ENCODE peak calls at places on chromosomes 7 and 10, in seven cellular contexts. One of them, this sample, is unnamed. For H3K9me3 and H3K4me1, the result is how much of the 10 kb centered on the place peaks cover.

GRCh38 chr10:46267132-46267985 is 19.4 kb upstream of the ANTXRL start:
- DNase-seq in kidney: no peak
- DNase-seq in IMR-90: no peak
- DNase-seq in heart left ventricle: no peak
- DNase-seq in CD8-positive, alpha-beta T cell: no peak
- DNase-seq in neural progenitor cell: no peak
- DNase-seq in left lung: no peak
- DNase-seq in this sample: no peak

GRCh38 chr7:135362871-135363270 is 129.2 kb downstream of the STRA8 start:
- DNase-seq in heart left ventricle: no peak
- DNase-seq in IMR-90: no peak
- DNase-seq in CD8-positive, alpha-beta T cell: no peak
- DNase-seq in kidney: no peak
- DNase-seq in neural progenitor cell: peak
- DNase-seq in left lung: no peak
- DNase-seq in this sample: no peak

GRCh38 chr7:31699050-31699449 is 12.0 kb downstream of the PPP1R17 start:
- DNase-seq in left lung: no peak
- DNase-seq in neural progenitor cell: no peak
- DNase-seq in CD8-positive, alpha-beta T cell: no peak
- DNase-seq in heart left ventricle: no peak
- DNase-seq in IMR-90: no peak
- DNase-seq in kidney: no peak
- DNase-seq in this sample: no peak

GRCh38 chr10:10629512-10629911 is 388.2 kb upstream of the CELF2 start:
- DNase-seq in kidney: no peak
- DNase-seq in heart left ventricle: no peak
- DNase-seq in left lung: no peak
- DNase-seq in neural progenitor cell: no peak
- DNase-seq in IMR-90: peak
- DNase-seq in CD8-positive, alpha-beta T cell: no peak
- DNase-seq in this sample: no peak

GRCh38 chr10:49572594-49573114 is 33.7 kb upstream of the ERCC6 start:
- DNase-seq in left lung: no peak
- DNase-seq in neural progenitor cell: no peak
- DNase-seq in IMR-90: no peak
- DNase-seq in CD8-positive, alpha-beta T cell: no peak
- DNase-seq in kidney: no peak
- DNase-seq in heart left ventricle: no peak
- DNase-seq in this sample: no peak

GRCh38 chr7:48109848-48110663 is 21.0 kb downstream of the UPP1 start:
- DNase-seq in left lung: peak
- DNase-seq in IMR-90: peak
- DNase-seq in heart left ventricle: peak
- DNase-seq in kidney: peak
- DNase-seq in neural progenitor cell: peak
- DNase-seq in CD8-positive, alpha-beta T cell: peak
- DNase-seq in this sample: peak

GRCh38 chr10:96765406-96766240 is 45.3 kb upstream of the PIK3AP1 start:
- DNase-seq in heart left ventricle: peak
- DNase-seq in CD8-positive, alpha-beta T cell: peak
- DNase-seq in neural progenitor cell: peak
- DNase-seq in IMR-90: peak
- DNase-seq in kidney: peak
- DNase-seq in left lung: peak
- DNase-seq in this sample: peak

GRCh38 chr7:158073845-158074840 is 513.5 kb downstream of the PTPRN2 start:
- DNase-seq in IMR-90: no peak
- DNase-seq in left lung: peak
- DNase-seq in heart left ventricle: no peak
- DNase-seq in neural progenitor cell: no peak
- DNase-seq in CD8-positive, alpha-beta T cell: no peak
- DNase-seq in kidney: peak
- DNase-seq in this sample: peak

GRCh38 chr7:130890176-130891020 is 156.4 kb upstream of the KLF14 start:
- DNase-seq in neural progenitor cell: no peak
- DNase-seq in CD8-positive, alpha-beta T cell: no peak
- DNase-seq in heart left ventricle: no peak
- DNase-seq in kidney: no peak
- DNase-seq in left lung: no peak
- DNase-seq in IMR-90: no peak
- DNase-seq in this sample: no peak

GRCh38 chr10:114603943-114604342 is 54.1 kb downstream of the ABLIM1 start:
- DNase-seq in kidney: no peak
- DNase-seq in heart left ventricle: no peak
- DNase-seq in IMR-90: no peak
- DNase-seq in left lung: no peak
- DNase-seq in neural progenitor cell: no peak
- DNase-seq in CD8-positive, alpha-beta T cell: no peak
- DNase-seq in this sample: no peak

GRCh38 chr10:98349508-98349922 is 65.5 kb downstream of the PYROXD2 start:
- DNase-seq in IMR-90: peak
- DNase-seq in kidney: peak
- DNase-seq in CD8-positive, alpha-beta T cell: no peak
- DNase-seq in left lung: no peak
- DNase-seq in neural progenitor cell: no peak
- DNase-seq in heart left ventricle: peak
- DNase-seq in this sample: peak

GRCh38 chr10:84593546-84593945 is 265.2 kb downstream of the CCSER2 start:
- DNase-seq in left lung: no peak
- DNase-seq in heart left ventricle: no peak
- DNase-seq in CD8-positive, alpha-beta T cell: no peak
- DNase-seq in IMR-90: no peak
- DNase-seq in kidney: no peak
- DNase-seq in neural progenitor cell: no peak
- DNase-seq in this sample: no peak

GRCh38 chr7:133789951-133790350 is 337.2 kb upstream of the LRGUK start:
- DNase-seq in kidney: no peak
- DNase-seq in IMR-90: peak
- DNase-seq in heart left ventricle: no peak
- DNase-seq in neural progenitor cell: peak
- DNase-seq in left lung: no peak
- DNase-seq in CD8-positive, alpha-beta T cell: no peak
- DNase-seq in this sample: no peak

GRCh38 chr7:96833701-96834453 is 124.2 kb upstream of the SEM1 start:
- DNase-seq in heart left ventricle: no peak
- DNase-seq in left lung: no peak
- DNase-seq in CD8-positive, alpha-beta T cell: no peak
- DNase-seq in kidney: no peak
- DNase-seq in neural progenitor cell: no peak
- DNase-seq in IMR-90: no peak
- DNase-seq in this sample: no peak

GRCh38 chr10:80497187-80498038 is 40.3 kb upstream of the SH2D4B start:
- DNase-seq in IMR-90: peak
- DNase-seq in left lung: no peak
- DNase-seq in kidney: no peak
- DNase-seq in CD8-positive, alpha-beta T cell: no peak
- DNase-seq in heart left ventricle: peak
- DNase-seq in neural progenitor cell: no peak
- DNase-seq in this sample: no peak

GRCh38 chr10:23675588-23675987 is 236.7 kb downstream of the OTUD1 start:
- DNase-seq in heart left ventricle: no peak
- DNase-seq in kidney: no peak
- DNase-seq in IMR-90: no peak
- DNase-seq in CD8-positive, alpha-beta T cell: no peak
- DNase-seq in left lung: no peak
- DNase-seq in neural progenitor cell: no peak
- DNase-seq in this sample: no peak
- H3K9me3 ChIP-seq in heart left ventricle: under half
- H3K9me3 ChIP-seq in kidney: under half
- H3K9me3 ChIP-seq in IMR-90: under half
- H3K9me3 ChIP-seq in CD8-positive, alpha-beta T cell: under half
- H3K9me3 ChIP-seq in left lung: under half
- H3K9me3 ChIP-seq in neural progenitor cell: under half
- H3K9me3 ChIP-seq in this sample: under half

DNA sequence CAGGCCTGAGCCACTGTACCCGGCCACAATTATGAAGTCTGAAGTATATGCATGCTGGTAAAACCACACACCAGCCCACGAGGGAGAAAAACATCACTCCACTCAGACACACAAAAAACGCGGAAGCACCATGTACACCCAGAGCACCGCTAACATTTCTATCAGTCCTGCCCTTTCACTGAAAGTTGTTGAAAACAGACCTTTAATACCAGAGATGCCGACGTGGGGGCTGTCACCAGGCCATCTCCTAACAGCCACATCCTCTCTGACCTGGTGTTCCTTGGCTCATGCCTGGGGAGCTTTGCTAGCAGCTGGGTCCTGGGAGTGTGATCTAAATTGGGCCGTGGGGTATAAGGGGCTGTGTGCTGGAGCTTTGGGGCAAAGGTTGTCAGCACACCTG is 49.8 kb downstream of the BAIAP2L1 start:
- DNase-seq in left lung: no peak
- DNase-seq in CD8-positive, alpha-beta T cell: no peak
- DNase-seq in kidney: no peak
- DNase-seq in heart left ventricle: no peak
- DNase-seq in IMR-90: no peak
- DNase-seq in neural progenitor cell: no peak
- DNase-seq in this sample: no peak
- H3K4me1 ChIP-seq in left lung: under half
- H3K4me1 ChIP-seq in CD8-positive, alpha-beta T cell: under half
- H3K4me1 ChIP-seq in kidney: under half
- H3K4me1 ChIP-seq in heart left ventricle: under half
- H3K4me1 ChIP-seq in IMR-90: under half
- H3K4me1 ChIP-seq in neural progenitor cell: under half
- H3K4me1 ChIP-seq in this sample: under half

DNA sequence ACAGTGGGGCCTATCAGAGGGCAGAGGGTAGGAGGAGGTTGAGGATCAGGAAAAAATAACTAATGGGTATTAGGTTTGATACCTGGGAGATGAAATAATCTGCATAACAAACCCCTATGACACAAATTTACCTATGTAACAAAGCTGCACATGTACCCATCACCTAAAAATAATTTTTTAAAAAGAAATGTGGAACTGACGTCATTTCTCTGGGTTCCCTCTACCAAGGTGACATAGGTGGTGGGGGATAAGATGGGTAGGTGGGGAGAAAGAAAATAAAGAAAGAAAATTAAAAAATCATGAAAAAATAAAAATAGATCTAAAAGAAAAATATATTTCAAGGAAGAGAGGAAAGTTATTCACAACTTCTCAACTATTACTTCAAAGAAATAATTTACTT is 153.1 kb upstream of the SORCS1 start:
- DNase-seq in heart left ventricle: no peak
- DNase-seq in IMR-90: no peak
- DNase-seq in kidney: no peak
- DNase-seq in CD8-positive, alpha-beta T cell: no peak
- DNase-seq in neural progenitor cell: no peak
- DNase-seq in left lung: no peak
- DNase-seq in this sample: no peak
- H3K9me3 ChIP-seq in heart left ventricle: under half
- H3K9me3 ChIP-seq in IMR-90: under half
- H3K9me3 ChIP-seq in kidney: under half
- H3K9me3 ChIP-seq in CD8-positive, alpha-beta T cell: under half
- H3K9me3 ChIP-seq in neural progenitor cell: under half
- H3K9me3 ChIP-seq in left lung: under half
- H3K9me3 ChIP-seq in this sample: under half

DNA sequence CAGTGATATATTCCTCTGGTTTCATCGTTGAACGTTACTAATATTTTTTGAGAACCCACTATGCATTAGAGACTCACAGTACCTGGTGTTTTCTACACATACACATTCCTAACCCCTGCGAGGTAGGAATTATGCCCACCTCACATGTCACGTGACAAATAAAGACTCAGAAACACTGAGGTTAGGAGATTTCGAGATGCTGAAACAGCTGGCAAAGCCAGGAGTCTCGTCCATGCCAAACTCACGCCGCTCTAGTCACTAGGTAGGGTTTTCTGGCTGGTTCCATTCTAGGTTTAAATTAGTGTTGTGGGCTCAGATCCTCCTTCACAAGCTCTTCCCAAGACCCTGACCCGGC is 26.7 kb downstream of the CCDC3 start:
- DNase-seq in IMR-90: no peak
- DNase-seq in left lung: no peak
- DNase-seq in heart left ventricle: no peak
- DNase-seq in kidney: no peak
- DNase-seq in neural progenitor cell: no peak
- DNase-seq in CD8-positive, alpha-beta T cell: no peak
- DNase-seq in this sample: no peak
- H3K4me1 ChIP-seq in IMR-90: under half
- H3K4me1 ChIP-seq in left lung: under half
- H3K4me1 ChIP-seq in heart left ventricle: under half
- H3K4me1 ChIP-seq in kidney: under half
- H3K4me1 ChIP-seq in neural progenitor cell: under half
- H3K4me1 ChIP-seq in CD8-positive, alpha-beta T cell: under half
- H3K4me1 ChIP-seq in this sample: under half

DNA sequence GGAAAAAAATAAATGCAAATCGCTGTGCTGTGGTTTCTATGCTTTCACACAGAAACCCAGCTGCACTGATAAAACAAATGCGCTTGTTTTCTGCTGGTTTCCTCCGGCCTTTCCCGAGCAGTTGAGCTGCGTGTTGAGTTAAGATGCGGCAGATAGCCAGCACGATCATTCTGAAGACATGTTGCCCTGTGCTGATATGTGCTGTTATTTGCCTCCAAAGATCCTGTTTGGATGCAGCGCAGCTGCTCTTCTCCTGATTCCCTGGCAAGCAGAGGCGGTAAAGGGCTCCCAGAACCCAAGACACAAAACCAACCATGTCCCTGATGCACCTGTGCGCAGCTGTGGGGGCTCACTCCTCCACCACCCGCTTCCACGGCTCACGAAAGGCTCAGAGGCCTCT is 225.4 kb downstream of the PAXIP1 start:
- DNase-seq in IMR-90: no peak
- DNase-seq in CD8-positive, alpha-beta T cell: no peak
- DNase-seq in neural progenitor cell: no peak
- DNase-seq in left lung: no peak
- DNase-seq in kidney: no peak
- DNase-seq in heart left ventricle: no peak
- DNase-seq in this sample: no peak
- H3K9me3 ChIP-seq in IMR-90: under half
- H3K9me3 ChIP-seq in CD8-positive, alpha-beta T cell: under half
- H3K9me3 ChIP-seq in neural progenitor cell: under half
- H3K9me3 ChIP-seq in left lung: under half
- H3K9me3 ChIP-seq in kidney: under half
- H3K9me3 ChIP-seq in heart left ventricle: under half
- H3K9me3 ChIP-seq in this sample: under half

DNA sequence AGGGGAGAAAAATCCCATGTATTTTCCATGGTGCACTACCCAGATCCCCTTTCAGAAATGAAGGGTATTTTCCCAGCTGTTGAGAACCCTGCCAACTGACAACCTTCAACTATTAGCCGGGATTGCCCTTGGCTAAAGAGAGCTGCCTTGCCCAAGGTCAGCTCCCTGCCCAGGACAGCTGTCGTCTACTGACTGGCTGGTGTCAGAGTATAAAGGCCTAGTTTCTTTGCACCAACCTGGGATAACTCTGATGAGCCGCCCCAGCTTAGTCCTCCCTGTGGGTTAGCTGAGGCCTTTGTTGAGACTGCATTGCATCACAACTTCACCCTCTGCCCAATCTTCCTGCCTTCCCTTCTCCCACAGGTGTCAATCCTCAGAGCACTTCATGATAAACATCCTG is 147.2 kb upstream of the RHEB start:
- DNase-seq in neural progenitor cell: no peak
- DNase-seq in kidney: no peak
- DNase-seq in IMR-90: no peak
- DNase-seq in heart left ventricle: peak
- DNase-seq in CD8-positive, alpha-beta T cell: no peak
- DNase-seq in left lung: no peak
- DNase-seq in this sample: no peak
- H3K4me1 ChIP-seq in neural progenitor cell: under half
- H3K4me1 ChIP-seq in kidney: under half
- H3K4me1 ChIP-seq in IMR-90: under half
- H3K4me1 ChIP-seq in heart left ventricle: under half
- H3K4me1 ChIP-seq in CD8-positive, alpha-beta T cell: under half
- H3K4me1 ChIP-seq in left lung: under half
- H3K4me1 ChIP-seq in this sample: under half